ENCODE peak calls at places on chromosome 1, in five cellular contexts. W, L, M, S and T are unnamed samples.

GRCh38 chr1:83996621-83997020 is 2.3 kb downstream of the TTLL7 start:
- DNase-seq in W (no peak), L (no peak), M (no peak), S (no peak), T (no peak)

GRCh38 chr1:998905-999796 is 746 bp downstream of the HES4 start:
- DNase-seq in W (no peak), L (no peak), M (peak), S (peak), T (no peak)

GRCh38 chr1:6427445-6428390 is 3.1 kb downstream of the ESPN start:
- DNase-seq in W (no peak), L (no peak), M (no peak), S (no peak), T (no peak)

GRCh38 chr1:50183734-50184133 is 75.0 kb downstream of the ELAVL4 start:
- DNase-seq in W (no peak), L (no peak), M (no peak), S (no peak), T (no peak)

GRCh38 chr1:111565079-111565478 is 54.5 kb upstream of the RAP1A start:
- DNase-seq in W (no peak), L (peak), M (no peak), S (no peak), T (no peak)

GRCh38 chr1:38046884-38047602 is 450 bp upstream of the POU3F1 start:
- DNase-seq in W (peak), L (peak), M (peak), S (peak), T (peak)

GRCh38 chr1:84492726-84493125 is 13.5 kb upstream of the SPATA1 start:
- DNase-seq in W (no peak), L (no peak), M (no peak), S (no peak), T (no peak)

GRCh38 chr1:241612533-241613505 is 27.4 kb downstream of the CHML start:
- DNase-seq in W (no peak), L (no peak), M (no peak), S (no peak), T (no peak)

GRCh38 chr1:1110561-1110971 is 5.3 kb downstream of the C1orf159 start:
- DNase-seq in W (no peak), L (no peak), M (no peak), S (no peak), T (no peak)

GRCh38 chr1:101025283-101025679 is 303 bp downstream of the DPH5 start:
- DNase-seq in W (no peak), L (peak), M (no peak), S (no peak), T (no peak)